ENCODE peak calls at places on chromosomes 11 and 22, in ten cellular contexts. P, T, A, Z, M, Q, Y, R, H and O are unnamed samples.

GRCh38 chr11:35688023-35688422 is 25.4 kb downstream of the TRIM44 start:
- DNase-seq in T (no peak), P (peak; percentile 25), R (no peak), M (peak; percentile 7), A (no peak), Y (peak; percentile 48), Q (no peak), Z (no peak), H (peak; percentile 19), O (no peak)

GRCh38 chr11:131588057-131588456 is 217.6 kb downstream of the NTM start:
- DNase-seq in P (no peak), R (no peak), T (no peak), H (no peak), Q (no peak), Y (no peak), A (no peak), M (no peak), Z (no peak), O (no peak)

GRCh38 chr11:3108183-3108721 is 51.0 kb upstream of the CARS1 start:
- DNase-seq in M (no peak), H (no peak), R (no peak), T (no peak), Y (no peak), Q (no peak), Z (peak; percentile 70), A (no peak), P (no peak), O (no peak)

GRCh38 chr22:41498322-41498721 is 29.4 kb downstream of the ACO2 start:
- DNase-seq in Y (no peak), H (no peak), Q (no peak), A (no peak), R (no peak), M (no peak), P (no peak), Z (no peak), T (no peak), O (no peak)

GRCh38 chr11:118998388-118998717 is 415 bp downstream of the CENATAC start:
- DNase-seq in M (no peak), H (no peak), Z (no peak), R (no peak), Y (no peak), A (no peak), P (no peak), Q (no peak), T (no peak), O (no peak)

GRCh38 chr11:89125298-89125697 is 52.4 kb upstream of the TYR start:
- DNase-seq in Y (no peak), M (peak; percentile 1), P (no peak), H (no peak), Q (no peak), A (no peak), R (no peak), T (no peak), Z (no peak), O (no peak)

GRCh38 chr22:29524440-29525191 is 28.9 kb downstream of the THOC5 start:
- DNase-seq in Y (peak; percentile 10), Q (no peak), P (peak; percentile 61), H (no peak), R (peak; percentile 55), T (peak; percentile 26), A (peak; percentile 26), Z (no peak), M (peak; percentile 46), O (peak; percentile 28)

GRCh38 chr11:133082851-133083488 is 449.3 kb downstream of the OPCML start:
- DNase-seq in P (peak; percentile 37), M (peak; percentile 57), Y (peak; percentile 45), R (peak; percentile 91), T (peak; percentile 27), H (no peak), Q (no peak), A (peak; percentile 43), Z (peak; percentile 95), O (no peak)

GRCh38 chr11:75328426-75329277 is 22.8 kb downstream of the ARRB1 start:
- DNase-seq in M (peak; percentile 55), H (peak; percentile 65), P (peak; percentile 83), A (peak; percentile 88), Y (peak; percentile 84), T (peak; percentile 85), Q (no peak), R (peak; percentile 60), Z (no peak), O (peak; percentile 93)

GRCh38 chr22:42662114-42663021 is 13.2 kb upstream of the CYB5R3 start:
- DNase-seq in H (no peak), A (peak; percentile 91), Z (peak; percentile 97), P (peak; percentile 66), M (peak; percentile 86), R (peak; percentile 91), Y (peak; percentile 55), T (peak; percentile 68), Q (no peak), O (no peak)

GRCh38 chr11:118696673-118697226 is 17.3 kb upstream of the TREH start:
- DNase-seq in Y (no peak), A (no peak), H (no peak), T (no peak), R (peak; percentile 38), M (peak; percentile 65), Z (no peak), Q (no peak), P (no peak), O (no peak)

GRCh38 chr11:117020287-117020686 is 77.9 kb downstream of the SIK3 start:
- DNase-seq in T (no peak), R (no peak), M (peak; percentile 55), A (peak; percentile 33), P (no peak), H (no peak), Y (no peak), Q (no peak), Z (no peak), O (no peak)

GRCh38 chr11:67530282-67530592 is 7.0 kb upstream of the CABP2 start:
- DNase-seq in P (no peak), Y (no peak), Z (no peak), M (no peak), R (peak; percentile 25), Q (no peak), H (no peak), T (no peak), A (no peak), O (no peak)

GRCh38 chr11:126716456-126717083 is 284.0 kb downstream of the KIRREL3 start:
- DNase-seq in T (peak; percentile 40), A (peak; percentile 51), R (peak; percentile 68), H (no peak), Y (no peak), Q (no peak), M (peak; percentile 67), Z (no peak), P (peak; percentile 2), O (no peak)
- TF ChIP-seq CTCF in T (peak; percentile 42), A (peak; percentile 47), R (peak; percentile 66), H (peak; percentile 77), Y (no peak), Q (no peak), M (peak; percentile 72), Z (peak; percentile 66), P (peak; percentile 33), O (peak; percentile 77)

DNA sequence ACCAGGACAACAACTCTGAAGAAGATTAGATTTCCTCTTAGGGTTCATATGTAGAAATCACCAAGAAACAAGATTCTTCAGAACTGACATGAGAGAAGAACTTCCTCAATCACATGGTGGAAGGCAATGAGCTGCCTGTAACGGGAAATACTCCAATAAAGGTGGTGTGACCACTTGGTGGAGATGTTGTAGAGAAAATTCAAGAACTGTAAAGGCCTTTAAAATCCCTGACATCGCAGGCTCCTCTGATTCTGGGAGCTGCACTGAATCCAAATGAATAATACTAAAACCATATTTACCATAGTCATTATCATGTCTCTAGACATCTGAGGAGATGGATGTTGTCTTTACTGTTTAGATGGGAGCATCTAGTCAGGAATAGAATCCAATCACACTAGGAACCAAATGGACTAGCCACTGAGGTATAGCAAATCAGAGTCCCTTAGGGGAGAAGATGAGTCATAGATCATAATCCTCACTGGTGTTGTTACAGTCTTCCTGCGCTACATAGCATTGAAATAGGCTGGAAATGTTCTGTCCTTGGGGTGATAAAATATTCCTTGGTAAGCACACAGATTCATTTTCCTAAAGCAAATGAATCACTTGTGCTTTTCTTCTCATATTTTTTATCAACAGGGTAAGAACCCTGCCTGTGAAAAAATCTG is 321.6 kb upstream of the TENM4 start:
- DNase-seq in P (peak; percentile 10), Z (no peak), H (no peak), A (no peak), R (no peak), M (no peak), Q (no peak), Y (no peak), T (peak; percentile 5), O (no peak)
- TF ChIP-seq CTCF in P (no peak), Z (no peak), H (no peak), A (no peak), R (no peak), M (no peak), Q (no peak), Y (no peak), T (no peak), O (no peak)

DNA sequence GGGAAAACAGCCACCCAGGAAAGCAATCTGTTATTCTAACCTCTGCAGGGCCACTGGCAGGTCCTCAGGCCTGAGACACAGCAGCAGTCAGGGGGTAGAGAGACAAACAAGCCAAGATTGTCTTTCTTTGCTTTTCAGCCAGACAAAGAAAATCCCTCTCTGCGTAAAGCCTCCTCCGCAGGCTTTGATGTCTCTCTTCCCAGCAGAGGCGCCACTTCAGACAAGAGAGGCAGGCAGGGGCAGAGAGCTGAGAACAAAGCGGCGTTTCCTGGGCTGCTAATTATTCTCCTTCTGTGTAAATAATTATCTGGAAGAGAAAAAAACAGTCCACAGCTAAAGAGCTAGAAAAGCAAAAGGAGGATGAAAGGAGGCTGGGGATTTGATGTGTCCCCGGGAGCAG is 102.7 kb upstream of the SEZ6L start:
- DNase-seq in Y (no peak), Q (no peak), Z (no peak), T (no peak), R (no peak), H (no peak), M (no peak), A (no peak), P (no peak), O (no peak)
- TF ChIP-seq CTCF in Y (no peak), Q (no peak), Z (no peak), T (no peak), R (no peak), H (no peak), M (no peak), A (no peak), P (no peak), O (no peak)

GRCh38 chr22:37331811-37332536 is 49.7 kb downstream of the CYTH4 start:
- DNase-seq in A (no peak), T (peak; percentile 66), Y (peak; percentile 52), M (peak; percentile 17), H (no peak), P (no peak), Q (no peak), R (no peak), Z (no peak), O (no peak)

GRCh38 chr22:37328017-37328416 is 45.7 kb downstream of the CYTH4 start:
- DNase-seq in Q (no peak), M (no peak), Z (no peak), P (peak; percentile 72), A (no peak), R (no peak), H (no peak), T (peak; percentile 67), Y (peak; percentile 55), O (no peak)

GRCh38 chr22:37329239-37330140 is 47.2 kb downstream of the CYTH4 start:
- DNase-seq in Z (no peak), R (no peak), A (no peak), Q (no peak), M (no peak), H (no peak), T (peak; percentile 34), Y (no peak), P (no peak), O (no peak)

GRCh38 chr22:37331034-37331428 is 48.7 kb downstream of the CYTH4 start:
- DNase-seq in Z (no peak), R (no peak), Y (peak; percentile 45), T (no peak), P (peak; percentile 63), M (no peak), H (no peak), A (no peak), Q (no peak), O (no peak)

GRCh38 chr22:37330200-37331033 is 48.1 kb downstream of the CYTH4 start:
- DNase-seq in P (peak; percentile 93), R (peak; percentile 73), Z (peak; percentile 44), Q (no peak), A (peak; percentile 73), Y (peak; percentile 48), M (peak; percentile 82), H (peak; percentile 86), T (peak; percentile 87), O (no peak)
- TF ChIP-seq CTCF in P (peak; percentile 50), R (peak; percentile 26), Z (no peak), Q (no peak), A (no peak), Y (no peak), M (peak; percentile 18), H (peak; percentile 61), T (peak; percentile 24), O (no peak)